ENCODE peak calls at places on chromosomes 16 and 17, in nine cellular contexts. One of them, this sample, is unnamed.

GRCh38 chr17:49035470-49036269 is 38.5 kb downstream of the IGF2BP1 start:
- DNase-seq in OCI-LY7: peak
- DNase-seq in T follicular helper cell: no peak
- DNase-seq in NCI-H460: peak
- DNase-seq in dorsolateral prefrontal cortex: no peak
- DNase-seq in mesenteric fat pad: no peak
- DNase-seq in activated T-helper 1 cell treated with anti-CD3 and anti-CD28 coated beads, Interleukin-12 subunit alpha, Interleukin-12 subunit beta, Interleukin-2, Interleukin-4 antibody, amounts not matched to agents 30 ng/mL and 10 ng/mL and 1 ng/mL, durations not matched to agents 14 hours and 24 hours and 36 hours: no peak
- DNase-seq in NCI-H2227 treated with DMSO at 0.1 percent for 48 hours: peak
- DNase-seq in fibroblast of pulmonary artery: peak
- DNase-seq in this sample: peak

GRCh38 chr17:80904036-80904435 is 87.6 kb upstream of the CHMP6 start:
- DNase-seq in OCI-LY7: no peak
- DNase-seq in NCI-H460: no peak
- DNase-seq in mesenteric fat pad: no peak
- DNase-seq in NCI-H2227 treated with DMSO at 0.1 percent for 48 hours: no peak
- DNase-seq in dorsolateral prefrontal cortex: no peak
- DNase-seq in fibroblast of pulmonary artery: no peak
- DNase-seq in activated T-helper 1 cell treated with anti-CD3 and anti-CD28 coated beads, Interleukin-12 subunit alpha, Interleukin-12 subunit beta, Interleukin-2, Interleukin-4 antibody, amounts not matched to agents 30 ng/mL and 10 ng/mL and 1 ng/mL, durations not matched to agents 14 hours and 24 hours and 36 hours: no peak
- DNase-seq in T follicular helper cell: no peak
- DNase-seq in this sample: no peak

GRCh38 chr16:14097182-14097951 is 26.2 kb downstream of the MRTFB start:
- DNase-seq in activated T-helper 1 cell treated with anti-CD3 and anti-CD28 coated beads, Interleukin-12 subunit alpha, Interleukin-12 subunit beta, Interleukin-2, Interleukin-4 antibody, amounts not matched to agents 30 ng/mL and 10 ng/mL and 1 ng/mL, durations not matched to agents 14 hours and 24 hours and 36 hours: no peak
- DNase-seq in NCI-H460: no peak
- DNase-seq in mesenteric fat pad: no peak
- DNase-seq in OCI-LY7: no peak
- DNase-seq in fibroblast of pulmonary artery: no peak
- DNase-seq in T follicular helper cell: no peak
- DNase-seq in dorsolateral prefrontal cortex: no peak
- DNase-seq in NCI-H2227 treated with DMSO at 0.1 percent for 48 hours: no peak
- DNase-seq in this sample: no peak

GRCh38 chr17:70320642-70321345 is 151.5 kb downstream of the KCNJ2 start:
- DNase-seq in T follicular helper cell: no peak
- DNase-seq in OCI-LY7: no peak
- DNase-seq in NCI-H460: no peak
- DNase-seq in mesenteric fat pad: no peak
- DNase-seq in NCI-H2227 treated with DMSO at 0.1 percent for 48 hours: peak
- DNase-seq in activated T-helper 1 cell treated with anti-CD3 and anti-CD28 coated beads, Interleukin-12 subunit alpha, Interleukin-12 subunit beta, Interleukin-2, Interleukin-4 antibody, amounts not matched to agents 30 ng/mL and 10 ng/mL and 1 ng/mL, durations not matched to agents 14 hours and 24 hours and 36 hours: no peak
- DNase-seq in fibroblast of pulmonary artery: peak
- DNase-seq in dorsolateral prefrontal cortex: no peak
- DNase-seq in this sample: no peak

GRCh38 chr17:19018600-19018950 is 14.0 kb upstream of the FAM83G start:
- DNase-seq in dorsolateral prefrontal cortex: no peak
- DNase-seq in T follicular helper cell: no peak
- DNase-seq in OCI-LY7: no peak
- DNase-seq in NCI-H460: no peak
- DNase-seq in fibroblast of pulmonary artery: no peak
- DNase-seq in NCI-H2227 treated with DMSO at 0.1 percent for 48 hours: no peak
- DNase-seq in activated T-helper 1 cell treated with anti-CD3 and anti-CD28 coated beads, Interleukin-12 subunit alpha, Interleukin-12 subunit beta, Interleukin-2, Interleukin-4 antibody, amounts not matched to agents 30 ng/mL and 10 ng/mL and 1 ng/mL, durations not matched to agents 14 hours and 24 hours and 36 hours: no peak
- DNase-seq in mesenteric fat pad: no peak
- DNase-seq in this sample: no peak

GRCh38 chr17:63842173-63842539 is 329 bp downstream of the SMARCD2 start:
- DNase-seq in mesenteric fat pad: no peak
- DNase-seq in OCI-LY7: no peak
- DNase-seq in T follicular helper cell: no peak
- DNase-seq in activated T-helper 1 cell treated with anti-CD3 and anti-CD28 coated beads, Interleukin-12 subunit alpha, Interleukin-12 subunit beta, Interleukin-2, Interleukin-4 antibody, amounts not matched to agents 30 ng/mL and 10 ng/mL and 1 ng/mL, durations not matched to agents 14 hours and 24 hours and 36 hours: no peak
- DNase-seq in fibroblast of pulmonary artery: no peak
- DNase-seq in NCI-H460: no peak
- DNase-seq in dorsolateral prefrontal cortex: no peak
- DNase-seq in NCI-H2227 treated with DMSO at 0.1 percent for 48 hours: no peak
- DNase-seq in this sample: no peak

GRCh38 chr16:81758376-81758775 is 20.7 kb upstream of the PLCG2 start:
- DNase-seq in T follicular helper cell: no peak
- DNase-seq in activated T-helper 1 cell treated with anti-CD3 and anti-CD28 coated beads, Interleukin-12 subunit alpha, Interleukin-12 subunit beta, Interleukin-2, Interleukin-4 antibody, amounts not matched to agents 30 ng/mL and 10 ng/mL and 1 ng/mL, durations not matched to agents 14 hours and 24 hours and 36 hours: no peak
- DNase-seq in fibroblast of pulmonary artery: peak
- DNase-seq in NCI-H460: peak
- DNase-seq in mesenteric fat pad: no peak
- DNase-seq in NCI-H2227 treated with DMSO at 0.1 percent for 48 hours: no peak
- DNase-seq in dorsolateral prefrontal cortex: no peak
- DNase-seq in OCI-LY7: no peak
- DNase-seq in this sample: no peak

GRCh38 chr17:35460354-35460851 is 11.8 kb upstream of the SLFN13 start:
- DNase-seq in activated T-helper 1 cell treated with anti-CD3 and anti-CD28 coated beads, Interleukin-12 subunit alpha, Interleukin-12 subunit beta, Interleukin-2, Interleukin-4 antibody, amounts not matched to agents 30 ng/mL and 10 ng/mL and 1 ng/mL, durations not matched to agents 14 hours and 24 hours and 36 hours: peak
- DNase-seq in mesenteric fat pad: no peak
- DNase-seq in NCI-H2227 treated with DMSO at 0.1 percent for 48 hours: peak
- DNase-seq in T follicular helper cell: peak
- DNase-seq in fibroblast of pulmonary artery: no peak
- DNase-seq in dorsolateral prefrontal cortex: no peak
- DNase-seq in OCI-LY7: peak
- DNase-seq in NCI-H460: peak
- DNase-seq in this sample: peak

GRCh38 chr16:4610011-4611005 is 4.4 kb downstream of the UBALD1 start:
- DNase-seq in NCI-H2227 treated with DMSO at 0.1 percent for 48 hours: no peak
- DNase-seq in mesenteric fat pad: no peak
- DNase-seq in dorsolateral prefrontal cortex: no peak
- DNase-seq in fibroblast of pulmonary artery: no peak
- DNase-seq in OCI-LY7: no peak
- DNase-seq in activated T-helper 1 cell treated with anti-CD3 and anti-CD28 coated beads, Interleukin-12 subunit alpha, Interleukin-12 subunit beta, Interleukin-2, Interleukin-4 antibody, amounts not matched to agents 30 ng/mL and 10 ng/mL and 1 ng/mL, durations not matched to agents 14 hours and 24 hours and 36 hours: no peak
- DNase-seq in T follicular helper cell: no peak
- DNase-seq in NCI-H460: no peak
- DNase-seq in this sample: no peak

GRCh38 chr17:63387941-63388340 is 58.2 kb downstream of the CYB561 start:
- DNase-seq in T follicular helper cell: no peak
- DNase-seq in mesenteric fat pad: no peak
- DNase-seq in activated T-helper 1 cell treated with anti-CD3 and anti-CD28 coated beads, Interleukin-12 subunit alpha, Interleukin-12 subunit beta, Interleukin-2, Interleukin-4 antibody, amounts not matched to agents 30 ng/mL and 10 ng/mL and 1 ng/mL, durations not matched to agents 14 hours and 24 hours and 36 hours: no peak
- DNase-seq in OCI-LY7: no peak
- DNase-seq in NCI-H2227 treated with DMSO at 0.1 percent for 48 hours: no peak
- DNase-seq in NCI-H460: no peak
- DNase-seq in dorsolateral prefrontal cortex: no peak
- DNase-seq in fibroblast of pulmonary artery: peak
- DNase-seq in this sample: no peak

GRCh38 chr17:41678411-41678906 is 10.2 kb upstream of the EIF1 start:
- DNase-seq in NCI-H460: peak
- DNase-seq in dorsolateral prefrontal cortex: no peak
- DNase-seq in T follicular helper cell: no peak
- DNase-seq in mesenteric fat pad: no peak
- DNase-seq in activated T-helper 1 cell treated with anti-CD3 and anti-CD28 coated beads, Interleukin-12 subunit alpha, Interleukin-12 subunit beta, Interleukin-2, Interleukin-4 antibody, amounts not matched to agents 30 ng/mL and 10 ng/mL and 1 ng/mL, durations not matched to agents 14 hours and 24 hours and 36 hours: no peak
- DNase-seq in NCI-H2227 treated with DMSO at 0.1 percent for 48 hours: no peak
- DNase-seq in OCI-LY7: no peak
- DNase-seq in fibroblast of pulmonary artery: peak
- DNase-seq in this sample: no peak

GRCh38 chr16:12320298-12320706 is 343.8 kb downstream of the SNX29 start:
- DNase-seq in NCI-H460: no peak
- DNase-seq in fibroblast of pulmonary artery: peak
- DNase-seq in activated T-helper 1 cell treated with anti-CD3 and anti-CD28 coated beads, Interleukin-12 subunit alpha, Interleukin-12 subunit beta, Interleukin-2, Interleukin-4 antibody, amounts not matched to agents 30 ng/mL and 10 ng/mL and 1 ng/mL, durations not matched to agents 14 hours and 24 hours and 36 hours: no peak
- DNase-seq in NCI-H2227 treated with DMSO at 0.1 percent for 48 hours: no peak
- DNase-seq in T follicular helper cell: no peak
- DNase-seq in OCI-LY7: peak
- DNase-seq in mesenteric fat pad: no peak
- DNase-seq in dorsolateral prefrontal cortex: no peak
- DNase-seq in this sample: no peak

GRCh38 chr16:3752984-3753383 is 35.7 kb upstream of the TRAP1 start:
- DNase-seq in activated T-helper 1 cell treated with anti-CD3 and anti-CD28 coated beads, Interleukin-12 subunit alpha, Interleukin-12 subunit beta, Interleukin-2, Interleukin-4 antibody, amounts not matched to agents 30 ng/mL and 10 ng/mL and 1 ng/mL, durations not matched to agents 14 hours and 24 hours and 36 hours: no peak
- DNase-seq in NCI-H460: no peak
- DNase-seq in fibroblast of pulmonary artery: no peak
- DNase-seq in mesenteric fat pad: peak
- DNase-seq in NCI-H2227 treated with DMSO at 0.1 percent for 48 hours: no peak
- DNase-seq in OCI-LY7: no peak
- DNase-seq in T follicular helper cell: no peak
- DNase-seq in dorsolateral prefrontal cortex: no peak
- DNase-seq in this sample: no peak

GRCh38 chr17:43019418-43019817 is 2.8 kb downstream of the VAT1 start:
- DNase-seq in dorsolateral prefrontal cortex: no peak
- DNase-seq in NCI-H460: no peak
- DNase-seq in T follicular helper cell: no peak
- DNase-seq in mesenteric fat pad: no peak
- DNase-seq in OCI-LY7: no peak
- DNase-seq in NCI-H2227 treated with DMSO at 0.1 percent for 48 hours: no peak
- DNase-seq in activated T-helper 1 cell treated with anti-CD3 and anti-CD28 coated beads, Interleukin-12 subunit alpha, Interleukin-12 subunit beta, Interleukin-2, Interleukin-4 antibody, amounts not matched to agents 30 ng/mL and 10 ng/mL and 1 ng/mL, durations not matched to agents 14 hours and 24 hours and 36 hours: no peak
- DNase-seq in fibroblast of pulmonary artery: no peak
- DNase-seq in this sample: no peak

GRCh38 chr16:1093284-1094123 is 2.5 kb downstream of the C1QTNF8 start:
- DNase-seq in T follicular helper cell: no peak
- DNase-seq in fibroblast of pulmonary artery: peak
- DNase-seq in dorsolateral prefrontal cortex: no peak
- DNase-seq in OCI-LY7: peak
- DNase-seq in NCI-H2227 treated with DMSO at 0.1 percent for 48 hours: no peak
- DNase-seq in mesenteric fat pad: no peak
- DNase-seq in NCI-H460: no peak
- DNase-seq in activated T-helper 1 cell treated with anti-CD3 and anti-CD28 coated beads, Interleukin-12 subunit alpha, Interleukin-12 subunit beta, Interleukin-2, Interleukin-4 antibody, amounts not matched to agents 30 ng/mL and 10 ng/mL and 1 ng/mL, durations not matched to agents 14 hours and 24 hours and 36 hours: no peak
- DNase-seq in this sample: no peak

GRCh38 chr17:69268442-69269068 is 39.9 kb upstream of the ABCA10 start:
- DNase-seq in fibroblast of pulmonary artery: no peak
- DNase-seq in NCI-H2227 treated with DMSO at 0.1 percent for 48 hours: no peak
- DNase-seq in dorsolateral prefrontal cortex: no peak
- DNase-seq in OCI-LY7: no peak
- DNase-seq in mesenteric fat pad: no peak
- DNase-seq in T follicular helper cell: no peak
- DNase-seq in activated T-helper 1 cell treated with anti-CD3 and anti-CD28 coated beads, Interleukin-12 subunit alpha, Interleukin-12 subunit beta, Interleukin-2, Interleukin-4 antibody, amounts not matched to agents 30 ng/mL and 10 ng/mL and 1 ng/mL, durations not matched to agents 14 hours and 24 hours and 36 hours: no peak
- DNase-seq in NCI-H460: peak
- DNase-seq in this sample: no peak

GRCh38 chr17:5065227-5065744 is 13.0 kb upstream of the ZFP3 start:
- DNase-seq in mesenteric fat pad: no peak
- DNase-seq in dorsolateral prefrontal cortex: no peak
- DNase-seq in NCI-H2227 treated with DMSO at 0.1 percent for 48 hours: no peak
- DNase-seq in fibroblast of pulmonary artery: peak
- DNase-seq in T follicular helper cell: no peak
- DNase-seq in NCI-H460: no peak
- DNase-seq in activated T-helper 1 cell treated with anti-CD3 and anti-CD28 coated beads, Interleukin-12 subunit alpha, Interleukin-12 subunit beta, Interleukin-2, Interleukin-4 antibody, amounts not matched to agents 30 ng/mL and 10 ng/mL and 1 ng/mL, durations not matched to agents 14 hours and 24 hours and 36 hours: no peak
- DNase-seq in OCI-LY7: no peak
- DNase-seq in this sample: no peak

GRCh38 chr17:35486920-35487727 is 38.6 kb upstream of the SLFN13 start:
- DNase-seq in OCI-LY7: no peak
- DNase-seq in dorsolateral prefrontal cortex: no peak
- DNase-seq in T follicular helper cell: peak
- DNase-seq in mesenteric fat pad: peak
- DNase-seq in NCI-H2227 treated with DMSO at 0.1 percent for 48 hours: no peak
- DNase-seq in activated T-helper 1 cell treated with anti-CD3 and anti-CD28 coated beads, Interleukin-12 subunit alpha, Interleukin-12 subunit beta, Interleukin-2, Interleukin-4 antibody, amounts not matched to agents 30 ng/mL and 10 ng/mL and 1 ng/mL, durations not matched to agents 14 hours and 24 hours and 36 hours: peak
- DNase-seq in fibroblast of pulmonary artery: peak
- DNase-seq in NCI-H460: no peak
- DNase-seq in this sample: peak

GRCh38 chr16:83653785-83654184 is 154.0 kb upstream of the HSBP1 start:
- DNase-seq in OCI-LY7: no peak
- DNase-seq in fibroblast of pulmonary artery: peak
- DNase-seq in T follicular helper cell: no peak
- DNase-seq in NCI-H460: no peak
- DNase-seq in mesenteric fat pad: no peak
- DNase-seq in activated T-helper 1 cell treated with anti-CD3 and anti-CD28 coated beads, Interleukin-12 subunit alpha, Interleukin-12 subunit beta, Interleukin-2, Interleukin-4 antibody, amounts not matched to agents 30 ng/mL and 10 ng/mL and 1 ng/mL, durations not matched to agents 14 hours and 24 hours and 36 hours: no peak
- DNase-seq in dorsolateral prefrontal cortex: no peak
- DNase-seq in NCI-H2227 treated with DMSO at 0.1 percent for 48 hours: no peak
- DNase-seq in this sample: no peak

GRCh38 chr17:78779848-78780247 is 2.2 kb downstream of the CYTH1 start:
- DNase-seq in NCI-H460: no peak
- DNase-seq in mesenteric fat pad: no peak
- DNase-seq in OCI-LY7: peak
- DNase-seq in dorsolateral prefrontal cortex: no peak
- DNase-seq in T follicular helper cell: peak
- DNase-seq in fibroblast of pulmonary artery: no peak
- DNase-seq in activated T-helper 1 cell treated with anti-CD3 and anti-CD28 coated beads, Interleukin-12 subunit alpha, Interleukin-12 subunit beta, Interleukin-2, Interleukin-4 antibody, amounts not matched to agents 30 ng/mL and 10 ng/mL and 1 ng/mL, durations not matched to agents 14 hours and 24 hours and 36 hours: peak
- DNase-seq in NCI-H2227 treated with DMSO at 0.1 percent for 48 hours: no peak
- DNase-seq in this sample: peak

GRCh38 chr17:82805254-82805653 is 34.6 kb downstream of the ZNF750 start:
- DNase-seq in T follicular helper cell: no peak
- DNase-seq in activated T-helper 1 cell treated with anti-CD3 and anti-CD28 coated beads, Interleukin-12 subunit alpha, Interleukin-12 subunit beta, Interleukin-2, Interleukin-4 antibody, amounts not matched to agents 30 ng/mL and 10 ng/mL and 1 ng/mL, durations not matched to agents 14 hours and 24 hours and 36 hours: no peak
- DNase-seq in fibroblast of pulmonary artery: no peak
- DNase-seq in dorsolateral prefrontal cortex: no peak
- DNase-seq in mesenteric fat pad: no peak
- DNase-seq in OCI-LY7: no peak
- DNase-seq in NCI-H460: no peak
- DNase-seq in NCI-H2227 treated with DMSO at 0.1 percent for 48 hours: no peak
- DNase-seq in this sample: no peak

GRCh38 chr17:42289863-42290165 is 1.5 kb downstream of the STAT5A start:
- DNase-seq in mesenteric fat pad: no peak
- DNase-seq in NCI-H2227 treated with DMSO at 0.1 percent for 48 hours: no peak
- DNase-seq in fibroblast of pulmonary artery: no peak
- DNase-seq in dorsolateral prefrontal cortex: no peak
- DNase-seq in T follicular helper cell: no peak
- DNase-seq in NCI-H460: no peak
- DNase-seq in OCI-LY7: no peak
- DNase-seq in activated T-helper 1 cell treated with anti-CD3 and anti-CD28 coated beads, Interleukin-12 subunit alpha, Interleukin-12 subunit beta, Interleukin-2, Interleukin-4 antibody, amounts not matched to agents 30 ng/mL and 10 ng/mL and 1 ng/mL, durations not matched to agents 14 hours and 24 hours and 36 hours: no peak
- DNase-seq in this sample: no peak

GRCh38 chr17:79831367-79832210 is 7.7 kb downstream of the CBX4 start:
- DNase-seq in fibroblast of pulmonary artery: peak
- DNase-seq in NCI-H460: peak
- DNase-seq in activated T-helper 1 cell treated with anti-CD3 and anti-CD28 coated beads, Interleukin-12 subunit alpha, Interleukin-12 subunit beta, Interleukin-2, Interleukin-4 antibody, amounts not matched to agents 30 ng/mL and 10 ng/mL and 1 ng/mL, durations not matched to agents 14 hours and 24 hours and 36 hours: no peak
- DNase-seq in T follicular helper cell: no peak
- DNase-seq in mesenteric fat pad: no peak
- DNase-seq in NCI-H2227 treated with DMSO at 0.1 percent for 48 hours: no peak
- DNase-seq in OCI-LY7: no peak
- DNase-seq in dorsolateral prefrontal cortex: peak
- DNase-seq in this sample: no peak

GRCh38 chr17:13353590-13353989 is 248.1 kb downstream of the HS3ST3A1 start:
- DNase-seq in dorsolateral prefrontal cortex: no peak
- DNase-seq in T follicular helper cell: no peak
- DNase-seq in mesenteric fat pad: no peak
- DNase-seq in NCI-H2227 treated with DMSO at 0.1 percent for 48 hours: no peak
- DNase-seq in fibroblast of pulmonary artery: peak
- DNase-seq in NCI-H460: no peak
- DNase-seq in activated T-helper 1 cell treated with anti-CD3 and anti-CD28 coated beads, Interleukin-12 subunit alpha, Interleukin-12 subunit beta, Interleukin-2, Interleukin-4 antibody, amounts not matched to agents 30 ng/mL and 10 ng/mL and 1 ng/mL, durations not matched to agents 14 hours and 24 hours and 36 hours: no peak
- DNase-seq in OCI-LY7: no peak
- DNase-seq in this sample: no peak

GRCh38 chr16:84603115-84603816 is 14.6 kb downstream of the COTL1 start:
- DNase-seq in T follicular helper cell: peak
- DNase-seq in NCI-H460: peak
- DNase-seq in mesenteric fat pad: peak
- DNase-seq in OCI-LY7: no peak
- DNase-seq in dorsolateral prefrontal cortex: peak
- DNase-seq in NCI-H2227 treated with DMSO at 0.1 percent for 48 hours: no peak
- DNase-seq in fibroblast of pulmonary artery: peak
- DNase-seq in activated T-helper 1 cell treated with anti-CD3 and anti-CD28 coated beads, Interleukin-12 subunit alpha, Interleukin-12 subunit beta, Interleukin-2, Interleukin-4 antibody, amounts not matched to agents 30 ng/mL and 10 ng/mL and 1 ng/mL, durations not matched to agents 14 hours and 24 hours and 36 hours: no peak
- DNase-seq in this sample: no peak

GRCh38 chr16:22191966-22192260 is 14.2 kb upstream of the EEF2K start:
- DNase-seq in OCI-LY7: peak
- DNase-seq in dorsolateral prefrontal cortex: no peak
- DNase-seq in mesenteric fat pad: no peak
- DNase-seq in NCI-H2227 treated with DMSO at 0.1 percent for 48 hours: peak
- DNase-seq in fibroblast of pulmonary artery: no peak
- DNase-seq in activated T-helper 1 cell treated with anti-CD3 and anti-CD28 coated beads, Interleukin-12 subunit alpha, Interleukin-12 subunit beta, Interleukin-2, Interleukin-4 antibody, amounts not matched to agents 30 ng/mL and 10 ng/mL and 1 ng/mL, durations not matched to agents 14 hours and 24 hours and 36 hours: peak
- DNase-seq in NCI-H460: no peak
- DNase-seq in T follicular helper cell: no peak
- DNase-seq in this sample: peak

GRCh38 chr16:401468-402348 is at the start of gene DECR2:
- DNase-seq in mesenteric fat pad: peak
- DNase-seq in dorsolateral prefrontal cortex: peak
- DNase-seq in T follicular helper cell: peak
- DNase-seq in NCI-H2227 treated with DMSO at 0.1 percent for 48 hours: peak
- DNase-seq in NCI-H460: peak
- DNase-seq in OCI-LY7: peak
- DNase-seq in activated T-helper 1 cell treated with anti-CD3 and anti-CD28 coated beads, Interleukin-12 subunit alpha, Interleukin-12 subunit beta, Interleukin-2, Interleukin-4 antibody, amounts not matched to agents 30 ng/mL and 10 ng/mL and 1 ng/mL, durations not matched to agents 14 hours and 24 hours and 36 hours: peak
- DNase-seq in fibroblast of pulmonary artery: peak
- DNase-seq in this sample: peak

GRCh38 chr17:64413505-64413904 is 22.8 kb upstream of the PECAM1 start:
- DNase-seq in dorsolateral prefrontal cortex: no peak
- DNase-seq in T follicular helper cell: no peak
- DNase-seq in NCI-H2227 treated with DMSO at 0.1 percent for 48 hours: no peak
- DNase-seq in OCI-LY7: peak
- DNase-seq in activated T-helper 1 cell treated with anti-CD3 and anti-CD28 coated beads, Interleukin-12 subunit alpha, Interleukin-12 subunit beta, Interleukin-2, Interleukin-4 antibody, amounts not matched to agents 30 ng/mL and 10 ng/mL and 1 ng/mL, durations not matched to agents 14 hours and 24 hours and 36 hours: no peak
- DNase-seq in fibroblast of pulmonary artery: no peak
- DNase-seq in mesenteric fat pad: no peak
- DNase-seq in NCI-H460: no peak
- DNase-seq in this sample: no peak

GRCh38 chr17:72429066-72429638 is 308.3 kb downstream of the SOX9 start:
- DNase-seq in fibroblast of pulmonary artery: no peak
- DNase-seq in NCI-H2227 treated with DMSO at 0.1 percent for 48 hours: no peak
- DNase-seq in mesenteric fat pad: no peak
- DNase-seq in NCI-H460: no peak
- DNase-seq in activated T-helper 1 cell treated with anti-CD3 and anti-CD28 coated beads, Interleukin-12 subunit alpha, Interleukin-12 subunit beta, Interleukin-2, Interleukin-4 antibody, amounts not matched to agents 30 ng/mL and 10 ng/mL and 1 ng/mL, durations not matched to agents 14 hours and 24 hours and 36 hours: no peak
- DNase-seq in OCI-LY7: no peak
- DNase-seq in dorsolateral prefrontal cortex: no peak
- DNase-seq in T follicular helper cell: no peak
- DNase-seq in this sample: no peak

GRCh38 chr16:47018223-47018891 is 44.9 kb upstream of the DNAJA2 start:
- DNase-seq in NCI-H460: peak
- DNase-seq in OCI-LY7: peak
- DNase-seq in T follicular helper cell: peak
- DNase-seq in fibroblast of pulmonary artery: peak
- DNase-seq in NCI-H2227 treated with DMSO at 0.1 percent for 48 hours: peak
- DNase-seq in dorsolateral prefrontal cortex: no peak
- DNase-seq in activated T-helper 1 cell treated with anti-CD3 and anti-CD28 coated beads, Interleukin-12 subunit alpha, Interleukin-12 subunit beta, Interleukin-2, Interleukin-4 antibody, amounts not matched to agents 30 ng/mL and 10 ng/mL and 1 ng/mL, durations not matched to agents 14 hours and 24 hours and 36 hours: peak
- DNase-seq in mesenteric fat pad: no peak
- DNase-seq in this sample: peak

GRCh38 chr16:12471383-12471782 is 332.3 kb downstream of the CPPED1 start:
- DNase-seq in OCI-LY7: no peak
- DNase-seq in NCI-H460: no peak
- DNase-seq in mesenteric fat pad: peak
- DNase-seq in dorsolateral prefrontal cortex: no peak
- DNase-seq in activated T-helper 1 cell treated with anti-CD3 and anti-CD28 coated beads, Interleukin-12 subunit alpha, Interleukin-12 subunit beta, Interleukin-2, Interleukin-4 antibody, amounts not matched to agents 30 ng/mL and 10 ng/mL and 1 ng/mL, durations not matched to agents 14 hours and 24 hours and 36 hours: no peak
- DNase-seq in NCI-H2227 treated with DMSO at 0.1 percent for 48 hours: no peak
- DNase-seq in T follicular helper cell: no peak
- DNase-seq in fibroblast of pulmonary artery: no peak
- DNase-seq in this sample: no peak

This sample was measured in CD4-positive, alpha-beta T cell.